ENCODE peak calls at places on chromosomes 3 and 15, in four cellular contexts. J, D, Y and N are unnamed samples.

GRCh38 chr3:128735287-128735686 is 9.3 kb downstream of the RAB7A start:
- DNase-seq in J (no peak), D (no peak), Y (no peak), N (no peak)

GRCh38 chr3:162428192-162428591 is 931.6 kb downstream of the OTOL1 start:
- DNase-seq in J (no peak), D (no peak), Y (no peak), N (no peak)

GRCh38 chr15:65653341-65653740 is 31.6 kb downstream of the SLC24A1 start:
- DNase-seq in J (no peak), D (no peak), Y (no peak), N (no peak)

GRCh38 chr15:60539881-60540613 is 61.1 kb upstream of the ICE2 start:
- DNase-seq in J (no peak), D (no peak), Y (no peak), N (no peak)

GRCh38 chr15:57527382-57528091 is 64.2 kb upstream of the MYZAP start:
- DNase-seq in J (peak; percentile 55), D (peak; percentile 58), Y (peak; percentile 32), N (no peak)

GRCh38 chr15:48250640-48251076 is 44.6 kb downstream of the SLC12A1 start:
- DNase-seq in J (peak; percentile 31), D (peak; percentile 36), Y (peak; percentile 10), N (no peak)

GRCh38 chr3:79140718-79141117 is 627.1 kb downstream of the ROBO1 start:
- DNase-seq in J (no peak), D (no peak), Y (no peak), N (no peak)

GRCh38 chr15:68543546-68544008 is 35.2 kb upstream of the CORO2B start:
- DNase-seq in J (no peak), D (no peak), Y (no peak), N (no peak)

GRCh38 chr3:11522398-11522715 is 121.4 kb downstream of the VGLL4 start:
- DNase-seq in J (no peak), D (no peak), Y (no peak), N (no peak)

GRCh38 chr3:168249539-168250414 is 154.1 kb upstream of the GOLIM4 start:
- DNase-seq in J (peak; percentile 81), D (peak; percentile 51), Y (peak; percentile 64), N (peak; percentile 90)

GRCh38 chr3:150346956-150347863 is 60.9 kb upstream of the TSC22D2 start:
- DNase-seq in J (no peak), D (no peak), Y (no peak), N (no peak)